ENCODE peak calls at places on chromosomes 6 and 20, in five cellular contexts. J, R, V, Z and X are unnamed samples.

GRCh38 chr20:38221041-38221589 is 39.4 kb downstream of the KIAA1755 start:
- DNase-seq in J (peak), R (peak), V (no peak), Z (peak), X (no peak)

GRCh38 chr6:7769702-7770101 is 43.8 kb downstream of the BMP6 start:
- DNase-seq in J (no peak), R (no peak), V (no peak), Z (no peak), X (no peak)

GRCh38 chr20:7966176-7966575 is 25.9 kb upstream of the HAO1 start:
- DNase-seq in J (no peak), R (no peak), V (no peak), Z (no peak), X (no peak)

GRCh38 chr6:167044696-167045095 is 45.5 kb downstream of the CEP43 start:
- DNase-seq in J (no peak), R (no peak), V (no peak), Z (no peak), X (no peak)

GRCh38 chr6:28657756-28658465 is 132.2 kb downstream of the GPX5 start:
- DNase-seq in J (peak), R (peak), V (no peak), Z (peak), X (no peak)

GRCh38 chr20:48667889-48668413 is 159.8 kb downstream of the PREX1 start:
- DNase-seq in J (no peak), R (no peak), V (no peak), Z (peak), X (no peak)

GRCh38 chr6:136547336-136547735 is 2.9 kb downstream of the MAP7 start:
- DNase-seq in J (no peak), R (no peak), V (peak), Z (no peak), X (no peak)

GRCh38 chr20:55978550-55978949 is 26.8 kb downstream of the CBLN4 start:
- DNase-seq in J (no peak), R (no peak), V (no peak), Z (no peak), X (no peak)

GRCh38 chr6:143965503-143966171 is 42.4 kb downstream of the PLAGL1 start:
- DNase-seq in J (no peak), R (no peak), V (peak), Z (no peak), X (no peak)

GRCh38 chr20:32188376-32189122 is 19.0 kb downstream of the PLAGL2 start:
- DNase-seq in J (no peak), R (no peak), V (no peak), Z (no peak), X (no peak)

GRCh38 chr6:9455794-9456193 is 959.1 kb downstream of the TFAP2A start:
- DNase-seq in J (no peak), R (peak), V (no peak), Z (no peak), X (no peak)

GRCh38 chr6:36809933-36810844 is 29.1 kb downstream of the CPNE5 start:
- DNase-seq in J (no peak), R (no peak), V (no peak), Z (no peak), X (no peak)

GRCh38 chr6:19342616-19343015 is 494.6 kb upstream of the ID4 start:
- DNase-seq in J (no peak), R (no peak), V (no peak), Z (no peak), X (no peak)

GRCh38 chr6:5112065-5112799 is 27.1 kb downstream of the PPP1R3G start:
- DNase-seq in J (no peak), R (no peak), V (no peak), Z (no peak), X (no peak)

GRCh38 chr20:53914861-53915458 is 155.4 kb downstream of the BCAS1 start:
- DNase-seq in J (no peak), R (no peak), V (no peak), Z (no peak), X (no peak)
- TF ChIP-seq CTCF in J (no peak), R (no peak), V (peak), Z (no peak), X (peak)

DNA sequence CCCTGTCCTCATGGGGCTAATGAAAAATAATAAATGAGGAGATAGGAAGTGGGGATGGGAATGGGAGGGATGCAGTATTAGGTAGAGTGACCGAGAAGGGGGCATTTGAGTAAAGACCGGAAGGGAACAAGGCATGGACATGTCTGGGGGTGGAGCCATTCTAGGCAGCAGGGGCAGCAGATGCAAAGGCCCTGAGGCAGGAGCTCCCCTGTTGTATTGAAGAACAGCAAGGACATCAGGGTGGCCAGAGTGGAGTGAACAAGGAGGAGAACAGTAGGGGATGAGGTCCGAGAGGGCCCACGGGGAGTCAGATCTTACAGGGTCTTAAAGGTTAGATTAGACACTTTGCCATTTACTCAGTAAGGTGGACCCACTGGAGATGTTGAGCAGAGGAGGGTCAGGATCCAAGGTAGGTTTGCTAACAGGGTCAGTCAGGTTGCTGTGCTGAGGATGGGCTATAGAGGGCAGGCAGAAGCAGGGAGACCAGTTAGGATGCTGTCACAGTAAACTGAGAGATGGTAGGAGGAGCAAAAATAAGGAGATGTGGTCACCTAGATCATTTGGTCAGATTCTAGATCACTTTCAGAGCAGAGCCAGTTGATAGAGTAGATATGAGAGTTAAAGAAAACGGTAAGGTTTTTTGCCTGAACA is 18.7 kb downstream of the TAF8 start:
- DNase-seq in J (no peak), R (no peak), V (no peak), Z (no peak), X (no peak)
- TF ChIP-seq CTCF in J (no peak), R (no peak), V (no peak), Z (no peak), X (no peak)

GRCh38 chr6:139373154-139373927 is 1.1 kb downstream of the CITED2 start:
- DNase-seq in J (peak), R (peak), V (no peak), Z (peak), X (no peak)
- TF ChIP-seq CTCF in J (no peak), R (peak), V (no peak), Z (peak), X (no peak)

DNA sequence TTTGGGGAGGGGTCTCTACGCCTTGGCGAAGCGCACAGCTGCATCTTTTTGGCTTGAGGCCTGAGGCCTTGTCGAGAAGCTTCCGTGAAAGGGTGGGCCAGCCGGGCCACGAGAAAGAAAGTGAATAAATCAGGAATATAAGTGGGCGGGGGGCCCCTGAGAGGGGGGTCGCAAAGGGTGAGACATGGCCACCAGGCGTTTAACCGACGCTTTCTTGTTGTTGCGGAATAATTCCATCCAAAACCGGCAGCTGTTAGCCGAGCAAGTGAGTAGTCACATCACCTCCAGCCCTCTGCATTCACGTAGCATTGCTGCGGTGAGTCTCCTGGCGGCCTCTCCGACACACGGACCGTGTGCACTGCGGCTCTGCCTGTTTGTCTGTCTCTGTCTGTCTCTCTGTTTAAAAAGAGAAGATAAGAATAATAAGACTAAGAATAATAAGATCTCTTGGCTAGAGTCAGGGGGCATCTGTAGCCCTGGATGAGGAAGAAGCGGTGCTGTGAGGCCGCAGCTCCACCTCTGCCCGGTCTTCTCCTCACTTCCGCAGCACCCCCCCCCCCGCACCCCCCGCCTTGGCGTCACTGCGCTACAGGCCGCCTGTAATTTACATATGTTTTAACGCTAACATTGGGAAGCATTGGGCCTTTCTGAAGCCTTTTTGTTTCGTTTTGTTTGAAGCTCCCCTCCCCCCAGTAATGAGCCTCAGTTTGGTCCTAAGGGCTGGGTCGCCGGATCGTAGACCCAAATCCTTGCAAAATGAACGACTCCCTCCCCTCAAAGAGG is 931 bp downstream of the STX16 start:
- DNase-seq in J (peak), R (no peak), V (no peak), Z (no peak), X (peak)
- TF ChIP-seq CTCF in J (no peak), R (peak), V (no peak), Z (no peak), X (no peak)